ENCODE peak calls at places on chromosome 22, in six cellular contexts. Y is ELF-1; S is NCI-H748 treated with DMSO at 0.1 percent for 48 hours; W is HEK293T; V is CD4-positive, alpha-beta T cell; L is activated B cell treated with CpG ODN at 0.5 μM for 24 hours. K is an unnamed sample.
A peak's percentile ranks its signal among the peaks of the same experiment; 100 is the strongest.

GRCh38 chr22:31279327-31279669 is 13.0 kb downstream of the PIK3IP1 start:
- DNase-seq in Y (no peak), S (no peak), W (no peak), V (no peak), L (no peak), K (no peak)

GRCh38 chr22:37167981-37168647 is 18.4 kb upstream of the IL2RB start:
- DNase-seq in Y (no peak), S (no peak), W (no peak), V (no peak), L (no peak), K (no peak)

GRCh38 chr22:47452184-47452583 is 689.7 kb downstream of the TBC1D22A start:
- DNase-seq in Y (peak; percentile 10), S (peak; percentile 12), W (peak; percentile 36), V (no peak), L (no peak), K (peak; percentile 4)

GRCh38 chr22:35596821-35597220 is 20.3 kb downstream of the MB start:
- DNase-seq in Y (peak; percentile 69), S (no peak), W (no peak), V (no peak), L (no peak), K (no peak)

GRCh38 chr22:38314140-38314991 is 2.9 kb downstream of the CSNK1E start:
- DNase-seq in Y (peak; percentile 55), S (no peak), W (no peak), V (no peak), L (no peak), K (no peak)

GRCh38 chr22:41856484-41856883 is 23.6 kb downstream of the SREBF2 start:
- DNase-seq in Y (no peak), S (no peak), W (no peak), V (no peak), L (no peak), K (no peak)

GRCh38 chr22:35552186-35552842 is 11.7 kb downstream of the RASD2 start:
- DNase-seq in Y (peak; percentile 92), S (no peak), W (peak; percentile 99), V (peak; percentile 83), L (peak; percentile 42), K (peak; percentile 22)

GRCh38 chr22:50606126-50606525 is 5.5 kb downstream of the MAPK8IP2 start:
- DNase-seq in Y (no peak), S (no peak), W (no peak), V (no peak), L (no peak), K (no peak)

GRCh38 chr22:46050916-46051614 is 74.1 kb upstream of the WNT7B start:
- DNase-seq in Y (no peak), S (no peak), W (no peak), V (no peak), L (no peak), K (no peak)

GRCh38 chr22:50376064-50376747 is 33.1 kb downstream of the PPP6R2 start:
- DNase-seq in Y (no peak), S (no peak), W (no peak), V (no peak), L (no peak), K (no peak)

GRCh38 chr22:37545703-37546435 is 14.4 kb upstream of the CDC42EP1 start:
- DNase-seq in Y (peak; percentile 91), S (no peak), W (no peak), V (no peak), L (no peak), K (peak; percentile 57)

GRCh38 chr22:37611202-37611601 is 2.6 kb downstream of the GGA1 start:
- DNase-seq in Y (no peak), S (no peak), W (no peak), V (no peak), L (no peak), K (no peak)

GRCh38 chr22:36339171-36340065 is 48.3 kb downstream of the MYH9 start:
- DNase-seq in Y (no peak), S (no peak), W (no peak), V (no peak), L (no peak), K (no peak)

GRCh38 chr22:30116362-30117117 is 36.3 kb downstream of the HORMAD2 start:
- DNase-seq in Y (no peak), S (no peak), W (no peak), V (no peak), L (no peak), K (no peak)

GRCh38 chr22:38840129-38840528 is 3.7 kb downstream of the NPTXR start:
- DNase-seq in Y (no peak), S (no peak), W (no peak), V (no peak), L (no peak), K (no peak)

GRCh38 chr22:25690798-25691197 is 51.2 kb upstream of the MYO18B start:
- DNase-seq in Y (no peak), S (no peak), W (no peak), V (no peak), L (no peak), K (no peak)

GRCh38 chr22:39264344-39265116 is 19.7 kb upstream of the PDGFB start:
- DNase-seq in Y (no peak), S (no peak), W (no peak), V (no peak), L (no peak), K (no peak)

K was measured in NCI-H460.